ENCODE peak calls at places on chromosomes 2 and 18, in four cellular contexts. C is mucosa of gallbladder, N is HS-5, T is HuH-7. V is an unnamed sample.

GRCh38 chr2:241035142-241035817 is 36.9 kb downstream of the SNED1 start:
- DNase-seq in C (no peak), N (no peak), T (no peak), V (no peak)

GRCh38 chr18:816869-817268 is 4.8 kb upstream of the YES1 start:
- DNase-seq in C (no peak), N (no peak), T (no peak), V (no peak)

GRCh38 chr2:181872178-181872577 is 19.4 kb upstream of the ITPRID2 start:
- DNase-seq in C (no peak), N (no peak), T (no peak), V (no peak)

GRCh38 chr2:179952658-179953057 is 54.4 kb downstream of the CWC22 start:
- DNase-seq in C (no peak), N (no peak), T (no peak), V (no peak)

GRCh38 chr2:71926860-71927756 is 220.6 kb downstream of the CYP26B1 start:
- DNase-seq in C (no peak), N (no peak), T (no peak), V (peak)

GRCh38 chr2:137050949-137051348 is 285.6 kb downstream of the THSD7B start:
- DNase-seq in C (no peak), N (no peak), T (no peak), V (no peak)

GRCh38 chr2:6780765-6781274 is 84.9 kb downstream of the CMPK2 start:
- DNase-seq in C (peak), N (no peak), T (no peak), V (no peak)

GRCh38 chr2:221501210-221501882 is 70.8 kb downstream of the EPHA4 start:
- DNase-seq in C (no peak), N (peak), T (no peak), V (no peak)

GRCh38 chr18:21179590-21180220 is 62.3 kb upstream of the GREB1L start:
- DNase-seq in C (peak), N (peak), T (peak), V (peak)

GRCh38 chr2:143117225-143117624 is 12.0 kb upstream of the ARHGAP15 start:
- DNase-seq in C (no peak), N (no peak), T (no peak), V (no peak)

GRCh38 chr2:190862591-190862991 is 18.0 kb upstream of the GLS start:
- DNase-seq in C (no peak), N (no peak), T (no peak), V (no peak)

GRCh38 chr2:197125000-197125399 is 185.6 kb downstream of the ANKRD44 start:
- DNase-seq in C (no peak), N (no peak), T (no peak), V (no peak)

GRCh38 chr2:73987109-73987947 is 2.6 kb downstream of the TET3 start:
- DNase-seq in C (peak), N (no peak), T (no peak), V (no peak)

GRCh38 chr18:22971038-22971437 is 37.9 kb downstream of the RBBP8 start:
- DNase-seq in C (no peak), N (no peak), T (no peak), V (no peak)

GRCh38 chr18:45688834-45689233 is 35.1 kb upstream of the SLC14A1 start:
- DNase-seq in C (no peak), N (no peak), T (no peak), V (no peak)

GRCh38 chr2:43197568-43197896 is 28.9 kb downstream of the ZFP36L2 start:
- DNase-seq in C (no peak), N (no peak), T (no peak), V (no peak)

GRCh38 chr2:3280683-3281520 is 96.7 kb downstream of the EIPR1 start:
- DNase-seq in C (no peak), N (no peak), T (no peak), V (no peak)

GRCh38 chr2:160816916-160817315 is 323.3 kb upstream of the RBMS1 start:
- DNase-seq in C (no peak), N (no peak), T (no peak), V (no peak)

GRCh38 chr18:59468821-59469220 is 109.8 kb upstream of the LMAN1 start:
- DNase-seq in C (no peak), N (no peak), T (no peak), V (no peak)

GRCh38 chr2:156790343-156791034 is 354.3 kb downstream of the GPD2 start:
- DNase-seq in C (no peak), N (no peak), T (no peak), V (no peak)

GRCh38 chr2:65495250-65495649 is 62.9 kb upstream of the SPRED2 start:
- DNase-seq in C (no peak), N (no peak), T (no peak), V (no peak)

GRCh38 chr2:70988151-70988550 is 6.5 kb downstream of the TEX261 start:
- DNase-seq in C (no peak), N (no peak), T (no peak), V (no peak)

GRCh38 chr2:155494744-155495143 is 796.2 kb downstream of the KCNJ3 start:
- DNase-seq in C (no peak), N (no peak), T (no peak), V (no peak)

GRCh38 chr2:70124983-70125480 is 37.8 kb downstream of the PCBP1 start:
- DNase-seq in C (peak), N (no peak), T (peak), V (peak)

GRCh38 chr2:238155051-238155760 is 3.6 kb upstream of the ERFE start:
- DNase-seq in C (no peak), N (no peak), T (no peak), V (no peak)

GRCh38 chr2:138090330-138090729 is 126.1 kb downstream of the HNMT start:
- DNase-seq in C (no peak), N (no peak), T (peak), V (no peak)

GRCh38 chr2:127044977-127045654 is 61.8 kb downstream of the BIN1 start:
- DNase-seq in C (no peak), N (no peak), T (no peak), V (no peak)

GRCh38 chr2:54635554-54636152 is 87.8 kb upstream of the EML6 start:
- DNase-seq in C (no peak), N (no peak), T (no peak), V (no peak)

GRCh38 chr18:23683671-23684070 is 5.6 kb upstream of the LAMA3 start:
- DNase-seq in C (no peak), N (no peak), T (no peak), V (no peak)

GRCh38 chr2:147051248-147051647 is 793.6 kb upstream of the ACVR2A start:
- DNase-seq in C (no peak), N (no peak), T (no peak), V (no peak)

GRCh38 chr2:171235262-171235881 is 74.7 kb upstream of the TLK1 start:
- DNase-seq in C (no peak), N (no peak), T (no peak), V (no peak)

GRCh38 chr2:8328189-8328588 is 353.7 kb upstream of the ID2 start:
- DNase-seq in C (no peak), N (no peak), T (no peak), V (no peak)

GRCh38 chr18:56992777-56993176 is 154.1 kb upstream of the BOD1L2 start:
- DNase-seq in C (no peak), N (no peak), T (no peak), V (no peak)

GRCh38 chr2:11248-11941 is 34.9 kb downstream of the FAM110C start:
- DNase-seq in C (peak), N (no peak), T (no peak), V (no peak)

V was measured in ureter.